ENCODE peak calls at places on chromosomes 1 and 21, in ten cellular contexts. S, J, Q, C, M, W, P, F, O and A are unnamed samples. For H3K4me1, the result is how much of the 10 kb centered on the place peaks cover.

GRCh38 chr1:7050751-7051665 is 265.8 kb downstream of the CAMTA1 start:
- DNase-seq in S (no peak), J (no peak), Q (no peak), C (no peak), M (no peak), W (no peak), P (no peak), F (no peak), O (no peak), A (no peak)

GRCh38 chr1:93576346-93576745 is 105.3 kb downstream of the BCAR3 start:
- DNase-seq in S (no peak), J (no peak), Q (no peak), C (no peak), M (no peak), W (no peak), P (no peak), F (peak), O (no peak), A (peak)

GRCh38 chr1:197180252-197180878 is 33.9 kb upstream of the ASPM start:
- DNase-seq in S (peak), J (no peak), Q (peak), C (no peak), M (peak), W (no peak), P (peak), F (no peak), O (no peak), A (peak)

GRCh38 chr1:211320980-211321379 is 5.7 kb upstream of the TRAF5 start:
- DNase-seq in S (no peak), J (no peak), Q (no peak), C (no peak), M (peak), W (no peak), P (no peak), F (no peak), O (no peak), A (no peak)

GRCh38 chr1:207088731-207089626 is at the start of gene C4BPB:
- DNase-seq in S (no peak), J (no peak), Q (no peak), C (no peak), M (peak), W (no peak), P (peak), F (no peak), O (no peak), A (no peak)

GRCh38 chr1:206808615-206809014 is 36.3 kb upstream of the IL10 start:
- DNase-seq in S (no peak), J (no peak), Q (peak), C (no peak), M (peak), W (peak), P (peak), F (no peak), O (no peak), A (peak)

GRCh38 chr1:192448026-192448578 is 127.5 kb upstream of the RGS1 start:
- DNase-seq in S (no peak), J (no peak), Q (peak), C (no peak), M (no peak), W (no peak), P (no peak), F (no peak), O (no peak), A (peak)

GRCh38 chr1:50095716-50096115 is 13.0 kb upstream of the ELAVL4 start:
- DNase-seq in S (no peak), J (no peak), Q (no peak), C (no peak), M (no peak), W (no peak), P (no peak), F (no peak), O (no peak), A (no peak)

GRCh38 chr1:119330062-119330939 is 38.3 kb upstream of the HAO2 start:
- DNase-seq in S (no peak), J (no peak), Q (no peak), C (no peak), M (peak), W (no peak), P (no peak), F (no peak), O (no peak), A (peak)

GRCh38 chr1:162500805-162501204 is 3.2 kb downstream of the UHMK1 start:
- DNase-seq in S (no peak), J (no peak), Q (peak), C (no peak), M (no peak), W (no peak), P (no peak), F (no peak), O (no peak), A (peak)

GRCh38 chr1:29864431-29865022 is 628.2 kb downstream of the PTPRU start:
- DNase-seq in S (no peak), J (no peak), Q (no peak), C (no peak), M (no peak), W (no peak), P (no peak), F (no peak), O (no peak), A (no peak)

GRCh38 chr1:52867060-52867845 is 24.7 kb downstream of the ZYG11A start:
- DNase-seq in S (no peak), J (no peak), Q (peak), C (no peak), M (peak), W (no peak), P (peak), F (no peak), O (no peak), A (peak)

GRCh38 chr21:26659181-26659580 is 86.1 kb upstream of the CYYR1 start:
- DNase-seq in S (no peak), J (no peak), Q (no peak), C (no peak), M (no peak), W (no peak), P (no peak), F (no peak), O (no peak), A (no peak)

GRCh38 chr21:46161800-46162592 is 6.6 kb upstream of the FTCD start:
- DNase-seq in S (no peak), J (no peak), Q (no peak), C (peak), M (no peak), W (no peak), P (no peak), F (peak), O (peak), A (no peak)

GRCh38 chr1:2303781-2304180 is 75.7 kb downstream of the SKI start:
- DNase-seq in S (no peak), J (no peak), Q (no peak), C (no peak), M (no peak), W (no peak), P (no peak), F (no peak), O (no peak), A (no peak)
- H3K4me1 ChIP-seq in S (under half), J (under half), Q (under half), C (under half), M (under half), W (under half), P (under half), F (half or more), O (under half), A (under half)

GRCh38 chr1:22808846-22809501 is 98.3 kb downstream of the EPHB2 start:
- DNase-seq in S (no peak), J (peak), Q (peak), C (no peak), M (peak), W (no peak), P (no peak), F (peak), O (no peak), A (peak)
- H3K4me1 ChIP-seq in S (under half), J (under half), Q (under half), C (under half), M (under half), W (under half), P (under half), F (under half), O (under half), A (under half)

GRCh38 chr1:183697814-183698590 is 44.9 kb upstream of the APOBEC4 start:
- DNase-seq in S (peak), J (no peak), Q (no peak), C (no peak), M (no peak), W (no peak), P (no peak), F (no peak), O (no peak), A (no peak)

GRCh38 chr1:183694035-183694434 is 40.9 kb upstream of the APOBEC4 start:
- DNase-seq in S (peak), J (no peak), Q (no peak), C (no peak), M (no peak), W (no peak), P (no peak), F (no peak), O (no peak), A (no peak)

GRCh38 chr1:183693521-183693920 is 40.4 kb upstream of the APOBEC4 start:
- DNase-seq in S (no peak), J (no peak), Q (no peak), C (no peak), M (no peak), W (no peak), P (no peak), F (no peak), O (no peak), A (no peak)

GRCh38 chr1:183696981-183697380 is 43.9 kb upstream of the APOBEC4 start:
- DNase-seq in S (no peak), J (no peak), Q (no peak), C (no peak), M (no peak), W (no peak), P (no peak), F (no peak), O (no peak), A (no peak)

DNA sequence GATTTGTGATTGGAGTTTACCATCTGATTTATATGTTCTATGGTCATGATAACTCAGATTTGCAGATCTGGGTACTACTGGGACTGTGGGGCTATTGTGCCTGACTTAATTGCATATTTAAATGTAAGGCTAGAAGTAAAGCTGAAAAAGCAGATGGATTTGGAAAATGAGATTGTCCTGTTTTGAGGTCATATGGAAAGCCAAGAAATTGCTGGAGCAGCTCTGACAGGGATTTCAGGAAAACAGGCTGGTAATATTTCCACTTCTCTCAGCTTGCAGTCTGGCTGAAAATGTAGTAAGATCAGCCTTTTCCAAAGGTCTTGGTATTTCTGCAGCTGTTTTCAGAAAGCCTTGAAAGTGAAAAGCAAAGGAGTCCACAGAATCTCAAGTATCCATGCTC is 41.5 kb upstream of the APOBEC4 start:
- DNase-seq in S (no peak), J (no peak), Q (no peak), C (no peak), M (no peak), W (no peak), P (no peak), F (no peak), O (no peak), A (no peak)
- H3K4me1 ChIP-seq in S (under half), J (under half), Q (under half), C (under half), M (under half), W (under half), P (under half), F (under half), O (under half), A (under half)

GRCh38 chr21:44695176-44695575 is 1.8 kb upstream of the KRTAP10-12 start:
- DNase-seq in S (no peak), J (no peak), Q (no peak), C (peak), M (no peak), W (no peak), P (no peak), F (no peak), O (no peak), A (no peak)

GRCh38 chr21:44694776-44695175 is 2.2 kb upstream of the KRTAP10-12 start:
- DNase-seq in S (no peak), J (no peak), Q (no peak), C (peak), M (no peak), W (no peak), P (no peak), F (no peak), O (no peak), A (no peak)

GRCh38 chr21:44695641-44696040 is 1.3 kb upstream of the KRTAP10-12 start:
- DNase-seq in S (no peak), J (no peak), Q (no peak), C (no peak), M (no peak), W (no peak), P (no peak), F (no peak), O (no peak), A (no peak)

GRCh38 chr21:44697811-44698734 is 1.1 kb downstream of the KRTAP10-12 start:
- DNase-seq in S (no peak), J (no peak), Q (no peak), C (no peak), M (no peak), W (no peak), P (no peak), F (no peak), O (no peak), A (no peak)

GRCh38 chr21:44696572-44696971 is 400 bp upstream of the KRTAP10-12 start:
- DNase-seq in S (no peak), J (no peak), Q (no peak), C (no peak), M (no peak), W (no peak), P (no peak), F (no peak), O (no peak), A (no peak)
- H3K4me1 ChIP-seq in S (under half), J (under half), Q (under half), C (under half), M (under half), W (under half), P (under half), F (under half), O (under half), A (under half)

DNA sequence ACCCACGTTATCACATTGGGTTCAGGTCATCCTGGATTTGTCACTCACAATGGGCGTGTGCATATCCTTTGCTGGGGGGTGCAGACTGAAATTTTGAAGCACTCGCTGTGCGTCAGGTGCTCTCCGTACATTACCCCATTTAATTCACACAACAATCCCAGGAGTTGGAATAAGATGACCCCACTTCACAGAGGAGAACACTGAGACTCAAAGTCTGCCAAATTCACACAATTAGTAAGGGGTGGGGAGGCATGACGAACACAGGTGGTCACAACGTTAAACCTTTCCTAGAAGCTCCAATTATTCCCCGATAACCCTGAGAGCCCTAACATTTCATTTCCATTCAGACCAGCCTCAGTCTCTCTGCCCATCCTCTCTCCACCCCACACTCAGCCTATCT is 3.8 kb upstream of the S100A2 start:
- DNase-seq in S (no peak), J (no peak), Q (no peak), C (no peak), M (no peak), W (no peak), P (no peak), F (no peak), O (no peak), A (no peak)
- H3K4me1 ChIP-seq in S (under half), J (under half), Q (under half), C (under half), M (half or more), W (under half), P (under half), F (under half), O (under half), A (under half)

DNA sequence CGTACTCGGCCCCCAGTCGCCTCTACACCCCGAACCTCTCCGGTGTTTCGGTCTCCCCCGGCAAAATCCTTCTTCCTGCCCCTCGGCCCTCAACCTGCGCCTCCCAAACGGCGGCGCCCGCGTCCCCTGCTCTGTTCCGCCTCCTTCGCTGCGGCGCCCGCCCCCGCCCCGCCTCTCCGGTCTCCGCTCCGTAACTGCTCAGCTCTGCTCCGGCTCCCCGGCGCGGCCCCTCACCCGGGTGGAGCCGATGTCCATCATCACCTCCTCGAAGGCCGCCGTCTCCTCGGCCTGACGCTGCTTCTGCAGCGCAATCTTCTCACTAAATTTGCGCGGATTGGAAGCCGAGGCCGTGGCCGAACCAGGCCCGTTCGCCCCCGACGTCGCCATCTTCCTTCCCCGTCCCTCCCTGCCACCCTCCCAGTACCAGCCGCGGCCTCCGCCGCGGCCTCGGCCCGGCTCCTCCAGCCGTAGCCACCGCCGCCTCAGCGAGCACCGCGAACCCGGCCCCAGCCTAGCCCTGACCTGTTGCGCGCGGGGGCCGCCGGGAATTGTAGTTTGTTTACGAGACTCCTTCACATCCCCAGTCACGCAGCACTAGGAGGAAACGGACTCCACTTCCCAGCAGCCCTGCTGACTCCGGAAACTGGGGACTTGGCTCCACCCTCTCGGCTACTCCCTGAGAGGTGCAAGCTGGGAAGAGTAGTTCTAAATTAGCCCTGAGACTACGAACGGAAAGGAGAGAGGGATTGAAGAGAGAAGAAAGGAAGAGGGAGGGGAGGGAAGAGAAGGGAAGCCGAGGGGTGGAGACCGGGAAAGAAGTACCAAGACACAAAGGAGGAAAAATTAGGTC is at the start of gene CRTC2:
- DNase-seq in S (peak), J (peak), Q (peak), C (peak), M (peak), W (peak), P (peak), F (peak), O (peak), A (peak)
- H3K4me1 ChIP-seq in S (under half), J (under half), Q (under half), C (half or more), M (under half), W (half or more), P (under half), F (half or more), O (under half), A (under half)

GRCh38 chr1:157838966-157839365 is 2.6 kb downstream of the CD5L start:
- DNase-seq in S (no peak), J (no peak), Q (no peak), C (no peak), M (no peak), W (no peak), P (no peak), F (no peak), O (no peak), A (no peak)

GRCh38 chr1:157842939-157843338 is 1.3 kb upstream of the CD5L start:
- DNase-seq in S (no peak), J (no peak), Q (no peak), C (no peak), M (no peak), W (no peak), P (no peak), F (no peak), O (no peak), A (no peak)

GRCh38 chr1:157844084-157844830 is 2.6 kb upstream of the CD5L start:
- DNase-seq in S (no peak), J (no peak), Q (no peak), C (no peak), M (no peak), W (no peak), P (no peak), F (no peak), O (no peak), A (no peak)

GRCh38 chr1:157841708-157842107 is at the start of gene CD5L:
- DNase-seq in S (no peak), J (no peak), Q (no peak), C (no peak), M (no peak), W (no peak), P (no peak), F (no peak), O (no peak), A (no peak)
- H3K4me1 ChIP-seq in S (under half), J (under half), Q (under half), C (under half), M (under half), W (under half), P (under half), F (under half), O (under half), A (under half)

DNA sequence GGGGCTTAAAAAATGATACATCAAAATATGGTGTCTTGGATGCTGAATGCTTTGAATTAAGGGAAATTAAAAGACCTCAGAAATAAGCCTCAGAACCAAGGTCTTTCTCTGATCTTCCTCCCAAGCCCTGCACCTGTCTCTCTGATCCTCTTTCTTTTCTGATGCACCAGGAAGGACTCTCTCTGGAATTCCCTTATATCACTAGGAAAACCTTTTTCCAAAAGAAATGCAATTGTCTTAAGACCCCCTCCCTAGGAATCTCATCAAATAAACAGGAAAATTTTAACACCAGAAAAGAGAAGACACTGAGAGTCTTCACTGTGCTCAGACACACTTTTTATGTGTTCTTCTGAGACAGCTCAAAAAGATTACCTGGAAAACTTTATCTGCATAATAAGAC is 159.5 kb upstream of the PTBP2 start:
- DNase-seq in S (no peak), J (no peak), Q (no peak), C (no peak), M (no peak), W (no peak), P (no peak), F (no peak), O (no peak), A (no peak)
- H3K4me1 ChIP-seq in S (under half), J (under half), Q (under half), C (under half), M (under half), W (under half), P (under half), F (under half), O (under half), A (under half)

GRCh38 chr1:201397675-201398074 is 1.4 kb downstream of the LAD1 start:
- DNase-seq in S (no peak), J (no peak), Q (peak), C (no peak), M (peak), W (no peak), P (peak), F (no peak), O (peak), A (no peak)
- H3K4me1 ChIP-seq in S (under half), J (under half), Q (under half), C (under half), M (half or more), W (under half), P (under half), F (under half), O (under half), A (under half)

DNA sequence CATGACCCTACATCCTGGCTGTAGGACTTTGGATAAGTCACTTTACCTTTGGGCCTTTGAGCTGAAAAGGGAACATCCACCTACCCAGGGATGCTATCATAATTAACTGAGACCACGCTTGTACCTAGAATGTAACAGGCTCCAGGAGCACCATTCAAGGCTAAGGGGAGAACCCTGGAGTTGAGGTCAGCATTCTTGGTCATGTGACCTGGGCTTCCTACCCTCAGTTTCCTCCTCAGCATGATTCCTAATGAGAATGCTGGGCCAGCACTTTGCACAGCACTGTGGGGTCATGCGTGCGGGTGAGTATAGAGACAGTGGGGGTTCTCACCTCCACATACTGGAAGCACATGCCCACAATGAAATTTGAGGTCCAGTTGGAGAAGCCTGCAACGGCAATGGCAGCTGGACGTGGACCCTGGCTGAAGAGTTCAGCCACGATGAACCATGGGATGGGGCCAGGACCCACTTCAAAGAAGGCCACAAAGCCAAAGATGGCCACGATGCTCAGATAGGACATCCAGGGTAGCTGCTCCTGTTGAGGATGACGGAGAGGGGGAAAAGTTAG is 31.3 kb downstream of the SLC2A1 start:
- DNase-seq in S (no peak), J (no peak), Q (no peak), C (peak), M (no peak), W (no peak), P (no peak), F (no peak), O (no peak), A (no peak)
- H3K4me1 ChIP-seq in S (under half), J (under half), Q (under half), C (under half), M (under half), W (under half), P (under half), F (under half), O (under half), A (under half)